ENCODE peak calls at places on chromosomes 4 and X, in eight cellular contexts. X is IMR-90, N is endodermal cell, C is thoracic aorta, Q is right cardiac atrium, L is NT2/D1, P is PC-3, B is fibroblast of mammary gland. J is an unnamed sample.

GRCh38 chr4:160180206-160180605 is 1077.3 kb downstream of the RAPGEF2 start:
- DNase-seq in X (no peak), N (no peak), C (no peak), Q (no peak), L (no peak), P (peak), B (peak), J (no peak)

GRCh38 chr4:98928131-98928504 is 815 bp downstream of the EIF4E start:
- DNase-seq in X (peak), N (peak), C (peak), Q (peak), L (peak), P (peak), B (peak), J (peak)

GRCh38 chr4:45442466-45442865 is 681.4 kb downstream of the GABRG1 start:
- DNase-seq in X (no peak), N (peak), C (no peak), Q (no peak), L (no peak), P (peak), B (peak), J (peak)

GRCh38 chr4:189029961-189030360 is 890.7 kb downstream of the TRIML1 start:
- DNase-seq in X (no peak), N (no peak), C (no peak), Q (no peak), L (no peak), P (no peak), B (no peak), J (no peak)

GRCh38 chr4:81495308-81495707 is 23.6 kb upstream of the RASGEF1B start:
- DNase-seq in X (no peak), N (no peak), C (no peak), Q (no peak), L (no peak), P (no peak), B (no peak), J (no peak)

GRCh38 chrX:131741103-131741581 is 197.3 kb downstream of the OR13H1 start:
- DNase-seq in X (peak), N (no peak), C (no peak), Q (peak), L (no peak), P (no peak), B (peak), J (no peak)

GRCh38 chr4:103996059-103996458 is 276.3 kb upstream of the TACR3 start:
- DNase-seq in X (no peak), N (peak), C (no peak), Q (no peak), L (peak), P (peak), B (peak), J (peak)

GRCh38 chr4:25908491-25908901 is 5.5 kb upstream of the SMIM20 start:
- DNase-seq in X (peak), N (no peak), C (no peak), Q (peak), L (no peak), P (peak), B (peak), J (no peak)

GRCh38 chr4:8269535-8270417 is at the start of gene HTRA3:
- DNase-seq in X (peak), N (peak), C (no peak), Q (peak), L (peak), P (peak), B (no peak), J (peak)

GRCh38 chr4:105281016-105281415 is 134.3 kb downstream of the TET2 start:
- DNase-seq in X (no peak), N (no peak), C (no peak), Q (no peak), L (no peak), P (no peak), B (no peak), J (no peak)

GRCh38 chrX:149630681-149631292 is 805 bp downstream of the TMEM185A start:
- DNase-seq in X (peak), N (no peak), C (no peak), Q (no peak), L (no peak), P (peak), B (peak), J (no peak)

GRCh38 chr4:27194599-27194998 is 334.0 kb downstream of the STIM2 start:
- DNase-seq in X (no peak), N (no peak), C (no peak), Q (no peak), L (no peak), P (no peak), B (no peak), J (no peak)

GRCh38 chr4:157072002-157072401 is 3.9 kb upstream of the GLRB start:
- DNase-seq in X (peak), N (no peak), C (no peak), Q (no peak), L (no peak), P (peak), B (peak), J (no peak)

GRCh38 chr4:4338201-4338600 is 48.1 kb downstream of the ZBTB49 start:
- DNase-seq in X (no peak), N (no peak), C (no peak), Q (no peak), L (no peak), P (no peak), B (no peak), J (no peak)

GRCh38 chr4:1209821-1210220 is 37.4 kb upstream of the SPON2 start:
- DNase-seq in X (peak), N (no peak), C (no peak), Q (peak), L (no peak), P (no peak), B (peak), J (no peak)

GRCh38 chrX:108216405-108216804 is 124.8 kb downstream of the ATG4A start:
- DNase-seq in X (no peak), N (no peak), C (no peak), Q (no peak), L (no peak), P (no peak), B (no peak), J (no peak)

GRCh38 chr4:100590308-100590707 is 72.5 kb upstream of the EMCN start:
- DNase-seq in X (no peak), N (no peak), C (no peak), Q (no peak), L (no peak), P (no peak), B (no peak), J (no peak)

GRCh38 chrX:27619459-27619858 is 29.3 kb downstream of the DCAF8L2 start:
- DNase-seq in X (no peak), N (no peak), C (no peak), Q (no peak), L (no peak), P (no peak), B (no peak), J (no peak)

GRCh38 chr4:118849867-118850812 is 14.2 kb upstream of the SEC24D start:
- DNase-seq in X (peak), N (peak), C (no peak), Q (no peak), L (peak), P (peak), B (no peak), J (peak)

GRCh38 chr4:188603646-188604045 is 464.4 kb downstream of the TRIML1 start:
- DNase-seq in X (peak), N (no peak), C (no peak), Q (no peak), L (no peak), P (no peak), B (peak), J (no peak)

GRCh38 chrX:129845616-129846190 is 2.0 kb upstream of the ZDHHC9 start:
- DNase-seq in X (no peak), N (no peak), C (no peak), Q (no peak), L (no peak), P (peak), B (no peak), J (no peak)

GRCh38 chrX:28651186-28651585 is 63.9 kb downstream of the IL1RAPL1 start:
- DNase-seq in X (no peak), N (no peak), C (no peak), Q (no peak), L (no peak), P (peak), B (no peak), J (no peak)

GRCh38 chr4:115054836-115055235 is 58.6 kb downstream of the NDST4 start:
- DNase-seq in X (no peak), N (no peak), C (no peak), Q (no peak), L (no peak), P (no peak), B (peak), J (no peak)

GRCh38 chrX:153651540-153652079 is 4.6 kb downstream of the DUSP9 start:
- DNase-seq in X (no peak), N (peak), C (no peak), Q (no peak), L (no peak), P (peak), B (no peak), J (peak)

GRCh38 chr4:137735561-137736104 is 203.3 kb upstream of the PCDH18 start:
- DNase-seq in X (no peak), N (no peak), C (no peak), Q (peak), L (no peak), P (no peak), B (peak), J (no peak)

GRCh38 chr4:96183630-96184029 is 343.7 kb downstream of the PDHA2 start:
- DNase-seq in X (no peak), N (no peak), C (no peak), Q (no peak), L (no peak), P (no peak), B (no peak), J (no peak)

GRCh38 chrX:10582215-10582733 is 38.1 kb downstream of the MID1 start:
- DNase-seq in X (peak), N (no peak), C (no peak), Q (no peak), L (no peak), P (peak), B (peak), J (no peak)

GRCh38 chr4:158912390-158913175 is 143.8 kb downstream of the FNIP2 start:
- DNase-seq in X (peak), N (no peak), C (no peak), Q (no peak), L (no peak), P (no peak), B (peak), J (no peak)

GRCh38 chr4:4686396-4686795 is 144.5 kb upstream of the STX18 start:
- DNase-seq in X (no peak), N (no peak), C (no peak), Q (no peak), L (no peak), P (no peak), B (no peak), J (no peak)

GRCh38 chr4:142845293-142846070 is 619 bp downstream of the INPP4B start:
- DNase-seq in X (no peak), N (peak), C (no peak), Q (peak), L (no peak), P (peak), B (no peak), J (peak)

GRCh38 chrX:96683997-96684338 is 674 bp upstream of the DIAPH2 start:
- DNase-seq in X (no peak), N (no peak), C (no peak), Q (no peak), L (no peak), P (no peak), B (peak), J (no peak)

GRCh38 chr4:8051644-8052043 is 107.0 kb downstream of the ABLIM2 start:
- DNase-seq in X (no peak), N (peak), C (no peak), Q (no peak), L (no peak), P (no peak), B (no peak), J (peak)

GRCh38 chr4:91688413-91688812 is 615.4 kb upstream of the GRID2 start:
- DNase-seq in X (no peak), N (no peak), C (no peak), Q (no peak), L (no peak), P (no peak), B (no peak), J (no peak)

GRCh38 chr4:154731756-154732155 is 12.0 kb upstream of the LRAT start:
- DNase-seq in X (no peak), N (no peak), C (no peak), Q (no peak), L (no peak), P (peak), B (no peak), J (no peak)

GRCh38 chr4:4825431-4825830 is 34.0 kb upstream of the MSX1 start:
- DNase-seq in X (no peak), N (no peak), C (no peak), Q (no peak), L (no peak), P (no peak), B (no peak), J (no peak)

GRCh38 chrX:101220881-101221280 is 1.3 kb downstream of the DRP2 start:
- DNase-seq in X (no peak), N (no peak), C (no peak), Q (no peak), L (no peak), P (no peak), B (no peak), J (no peak)

GRCh38 chr4:3202836-3203820 is 45.8 kb upstream of the MSANTD1 start:
- DNase-seq in X (no peak), N (peak), C (no peak), Q (no peak), L (no peak), P (no peak), B (peak), J (no peak)

DNA sequence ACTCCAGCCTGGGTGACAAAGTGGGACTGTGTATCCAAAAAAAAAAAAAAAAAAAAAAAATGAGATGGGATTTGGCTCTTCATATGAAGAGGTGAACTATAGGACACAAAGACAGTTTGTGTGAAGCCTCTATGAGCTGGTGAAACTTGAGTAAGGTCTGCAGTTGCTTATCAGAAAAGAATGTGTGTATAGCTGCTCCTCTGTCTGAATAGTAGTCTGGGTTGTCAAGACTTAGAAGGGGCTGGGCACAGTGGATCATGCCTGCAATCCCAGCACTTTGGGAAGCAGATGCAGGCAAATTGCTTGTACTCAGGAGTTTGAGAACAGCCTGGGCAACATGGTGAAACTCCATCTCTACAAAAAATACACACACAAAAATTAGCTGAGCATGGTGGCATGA is 82.8 kb downstream of the ARSF start:
- DNase-seq in X (peak), N (no peak), C (no peak), Q (no peak), L (no peak), P (no peak), B (no peak), J (no peak)
- H3K4me3 ChIP-seq in X (no peak), N (no peak), C (no peak), Q (no peak), L (no peak), P (no peak), B (no peak), J (no peak)

DNA sequence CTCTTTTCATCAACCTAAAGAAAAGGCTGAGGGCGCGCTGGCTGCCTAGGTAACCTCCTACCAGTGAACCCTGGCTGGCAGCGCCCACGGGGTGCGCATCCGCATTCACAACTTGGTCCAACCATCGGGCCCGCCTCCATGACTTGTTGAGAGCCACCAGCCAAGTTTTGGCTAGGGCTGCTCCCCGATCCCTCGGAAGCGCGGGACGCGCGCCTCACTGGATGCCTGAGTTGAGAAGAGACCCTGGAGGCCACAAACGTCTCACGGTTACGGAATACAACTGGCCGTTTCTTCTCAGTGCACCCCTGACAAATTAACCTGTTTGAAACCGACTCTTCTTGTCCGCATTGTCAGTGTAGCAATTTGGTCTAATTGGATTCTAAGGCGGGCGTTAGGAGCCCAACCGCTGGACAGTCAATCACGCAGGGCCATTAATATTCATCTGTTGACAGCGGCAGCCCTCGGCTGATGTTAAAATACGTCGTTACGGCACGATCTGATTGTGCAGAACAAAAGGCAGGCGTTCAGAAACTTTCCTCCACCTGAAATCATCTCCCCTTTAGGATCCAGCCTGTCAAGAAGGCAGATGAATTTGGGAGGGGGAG is 1.3 kb downstream of the GPC3 start:
- DNase-seq in X (no peak), N (peak), C (no peak), Q (peak), L (no peak), P (no peak), B (no peak), J (peak)
- H3K4me3 ChIP-seq in X (no peak), N (peak), C (no peak), Q (no peak), L (peak), P (no peak), B (no peak), J (peak)

GRCh38 chr4:184817494-184818215 is 8.1 kb downstream of the ACSL1 start:
- DNase-seq in X (no peak), N (no peak), C (no peak), Q (no peak), L (no peak), P (no peak), B (peak), J (no peak)
- H3K4me3 ChIP-seq in X (no peak), N (no peak), C (no peak), Q (no peak), L (no peak), P (no peak), B (no peak), J (no peak)

DNA sequence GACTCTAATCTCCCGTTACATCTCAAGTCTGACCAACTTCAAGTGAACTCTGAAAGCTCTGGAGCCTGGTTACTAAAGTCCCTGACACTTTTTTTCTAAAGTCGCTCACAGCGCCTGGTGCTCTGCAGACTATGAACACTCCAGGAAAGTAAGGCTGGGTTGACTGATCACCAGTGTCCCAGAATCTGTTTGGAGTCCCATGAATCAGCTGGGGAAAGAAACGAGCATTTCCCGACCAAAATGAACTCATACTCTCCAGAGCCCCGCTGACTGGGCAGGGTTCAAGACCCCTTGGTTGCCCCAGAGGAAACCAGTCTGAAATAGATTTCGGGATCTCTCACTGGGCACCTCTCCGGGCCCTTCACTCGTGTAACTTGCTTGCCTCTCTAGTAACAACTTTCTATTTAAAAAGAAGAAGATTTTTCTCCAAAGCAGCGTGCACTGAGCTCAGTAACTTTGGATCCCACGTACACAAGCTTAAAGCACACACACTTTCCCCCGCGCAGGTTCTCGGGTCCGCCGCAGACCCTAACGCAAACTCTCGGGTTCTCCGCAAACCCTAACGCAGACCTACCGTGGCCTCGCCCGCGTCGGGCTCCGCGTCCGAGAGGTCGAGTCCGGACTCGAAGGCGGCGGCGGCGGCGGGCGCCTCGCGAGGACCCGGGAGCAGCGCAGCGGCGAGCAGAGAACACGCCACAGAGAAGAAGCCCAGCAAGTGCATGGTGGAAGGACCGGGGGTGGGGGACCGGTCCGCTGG is 953 bp downstream of the VEGFC start:
- DNase-seq in X (peak), N (peak), C (no peak), Q (peak), L (no peak), P (peak), B (peak), J (peak)
- H3K4me3 ChIP-seq in X (peak), N (peak), C (peak), Q (peak), L (peak), P (peak), B (peak), J (peak)

GRCh38 chrX:3348191-3348590 is 1.7 kb upstream of the MXRA5 start:
- DNase-seq in X (no peak), N (no peak), C (no peak), Q (no peak), L (no peak), P (no peak), B (no peak), J (no peak)
- H3K4me3 ChIP-seq in X (no peak), N (no peak), C (no peak), Q (no peak), L (no peak), P (no peak), B (no peak), J (no peak)

DNA sequence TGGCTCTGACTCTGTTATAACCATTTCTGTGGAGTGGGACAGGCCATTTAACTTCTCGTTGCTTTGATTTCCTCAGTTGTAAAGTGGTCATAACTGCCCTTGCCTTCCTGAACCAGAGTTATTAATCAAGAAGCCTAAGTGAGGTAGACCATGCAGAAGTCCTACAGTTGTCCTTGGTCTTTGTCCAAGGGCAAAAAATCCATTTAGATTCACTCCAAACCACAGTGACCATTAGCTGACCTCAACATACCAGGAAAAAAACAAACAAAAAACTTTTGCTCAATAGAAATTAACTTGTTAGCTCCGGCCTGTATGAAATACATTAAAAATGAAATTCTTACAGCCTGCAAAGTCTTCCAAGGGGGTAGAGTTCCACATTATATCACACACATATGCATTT is 52.7 kb downstream of the TBC1D9 start:
- DNase-seq in X (peak), N (no peak), C (no peak), Q (no peak), L (no peak), P (no peak), B (peak), J (no peak)
- H3K4me3 ChIP-seq in X (no peak), N (no peak), C (no peak), Q (no peak), L (no peak), P (no peak), B (no peak), J (no peak)

GRCh38 chrX:38221391-38221929 is 789 bp upstream of the SRPX start:
- DNase-seq in X (no peak), N (no peak), C (no peak), Q (peak), L (no peak), P (no peak), B (peak), J (no peak)
- H3K4me3 ChIP-seq in X (peak), N (peak), C (peak), Q (no peak), L (peak), P (no peak), B (peak), J (peak)

DNA sequence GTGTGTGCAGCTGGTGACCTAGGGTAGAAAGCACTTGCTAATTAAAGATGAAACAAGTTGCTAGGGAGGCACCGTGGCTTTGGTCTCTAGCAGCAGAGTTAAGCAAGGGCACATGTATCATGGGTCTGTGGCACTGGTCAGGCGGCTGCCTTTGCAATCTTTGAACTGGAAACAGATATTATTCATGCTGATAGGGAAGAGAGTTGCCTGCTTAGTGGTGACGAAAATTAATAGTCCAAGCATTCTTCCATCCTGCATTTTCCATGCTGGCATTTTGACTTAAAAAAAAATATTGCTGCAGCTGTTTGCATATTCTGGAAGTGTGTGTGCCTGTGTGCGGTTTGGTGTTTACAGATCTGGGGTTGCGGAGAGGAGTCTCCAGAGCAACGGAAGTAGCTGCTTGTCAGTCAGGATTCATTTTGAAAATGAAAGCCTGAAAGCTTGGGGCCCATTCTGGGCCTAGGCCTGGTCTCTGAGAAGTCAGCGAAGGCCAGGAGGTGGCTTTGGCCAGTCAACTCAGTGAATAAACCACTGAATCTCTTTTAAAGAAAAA is 2.3 kb upstream of the SOWAHD start:
- DNase-seq in X (peak), N (no peak), C (no peak), Q (no peak), L (no peak), P (no peak), B (no peak), J (no peak)
- H3K4me3 ChIP-seq in X (no peak), N (no peak), C (no peak), Q (no peak), L (no peak), P (no peak), B (no peak), J (no peak)

J was measured in H7.